ENCODE peak calls at places on chromosome 6, in four cellular contexts. One of them, this sample, is unnamed.

GRCh38 chr6:43120938-43121913 is 45.1 kb downstream of the PTK7 start:
- DNase-seq in colonic mucosa: no peak
- DNase-seq in cardiac muscle cell: peak; percentile 98
- DNase-seq in NCI-H510A treated with DMSO at 0.1 percent for 48 hours: no peak
- DNase-seq in this sample: peak; percentile 60

GRCh38 chr6:4180653-4181255 is 45.4 kb upstream of the ECI2 start:
- DNase-seq in colonic mucosa: no peak
- DNase-seq in cardiac muscle cell: peak; percentile 57
- DNase-seq in NCI-H510A treated with DMSO at 0.1 percent for 48 hours: no peak
- DNase-seq in this sample: peak; percentile 87

GRCh38 chr6:24126586-24127192 is 674 bp downstream of the NRSN1 start:
- DNase-seq in colonic mucosa: peak; percentile 47
- DNase-seq in cardiac muscle cell: peak; percentile 66
- DNase-seq in NCI-H510A treated with DMSO at 0.1 percent for 48 hours: no peak
- DNase-seq in this sample: peak; percentile 96

GRCh38 chr6:162631546-162631945 is 96.0 kb downstream of the PRKN start:
- DNase-seq in colonic mucosa: no peak
- DNase-seq in cardiac muscle cell: no peak
- DNase-seq in NCI-H510A treated with DMSO at 0.1 percent for 48 hours: no peak
- DNase-seq in this sample: no peak

GRCh38 chr6:149065658-149066556 is 251.6 kb upstream of the TAB2 start:
- DNase-seq in colonic mucosa: no peak
- DNase-seq in cardiac muscle cell: peak; percentile 58
- DNase-seq in NCI-H510A treated with DMSO at 0.1 percent for 48 hours: no peak
- DNase-seq in this sample: no peak

GRCh38 chr6:71082033-71082620 is 125.3 kb upstream of the B3GAT2 start:
- DNase-seq in colonic mucosa: no peak
- DNase-seq in cardiac muscle cell: peak; percentile 26
- DNase-seq in NCI-H510A treated with DMSO at 0.1 percent for 48 hours: no peak
- DNase-seq in this sample: peak; percentile 34

GRCh38 chr6:157302761-157303160 is 20.6 kb downstream of the TMEM242 start:
- DNase-seq in colonic mucosa: peak; percentile 32
- DNase-seq in cardiac muscle cell: no peak
- DNase-seq in NCI-H510A treated with DMSO at 0.1 percent for 48 hours: peak; percentile 28
- DNase-seq in this sample: no peak

GRCh38 chr6:155327326-155328073 is 13.2 kb upstream of the TFB1M start:
- DNase-seq in colonic mucosa: peak; percentile 63
- DNase-seq in cardiac muscle cell: peak; percentile 84
- DNase-seq in NCI-H510A treated with DMSO at 0.1 percent for 48 hours: peak; percentile 76
- DNase-seq in this sample: peak; percentile 82

GRCh38 chr6:84007871-84008270 is 25.7 kb upstream of the MRAP2 start:
- DNase-seq in colonic mucosa: no peak
- DNase-seq in cardiac muscle cell: no peak
- DNase-seq in NCI-H510A treated with DMSO at 0.1 percent for 48 hours: no peak
- DNase-seq in this sample: no peak

GRCh38 chr6:162289972-162290371 is 437.6 kb downstream of the PRKN start:
- DNase-seq in colonic mucosa: no peak
- DNase-seq in cardiac muscle cell: no peak
- DNase-seq in NCI-H510A treated with DMSO at 0.1 percent for 48 hours: no peak
- DNase-seq in this sample: no peak

GRCh38 chr6:167420858-167421766 is 96.2 kb downstream of the TTLL2 start:
- DNase-seq in colonic mucosa: peak; percentile 94
- DNase-seq in cardiac muscle cell: no peak
- DNase-seq in NCI-H510A treated with DMSO at 0.1 percent for 48 hours: no peak
- DNase-seq in this sample: no peak

GRCh38 chr6:89836637-89837222 is 7.0 kb downstream of the CASP8AP2 start:
- DNase-seq in colonic mucosa: no peak
- DNase-seq in cardiac muscle cell: no peak
- DNase-seq in NCI-H510A treated with DMSO at 0.1 percent for 48 hours: no peak
- DNase-seq in this sample: no peak

GRCh38 chr6:12103158-12103557 is 91.0 kb downstream of the HIVEP1 start:
- DNase-seq in colonic mucosa: no peak
- DNase-seq in cardiac muscle cell: peak; percentile 8
- DNase-seq in NCI-H510A treated with DMSO at 0.1 percent for 48 hours: no peak
- DNase-seq in this sample: no peak

GRCh38 chr6:108260126-108260808 is 573 bp downstream of the SNX3 start:
- DNase-seq in colonic mucosa: peak; percentile 67
- DNase-seq in cardiac muscle cell: peak; percentile 67
- DNase-seq in NCI-H510A treated with DMSO at 0.1 percent for 48 hours: no peak
- DNase-seq in this sample: peak; percentile 75

GRCh38 chr6:16239798-16240123 is 1.4 kb downstream of the GMPR start:
- DNase-seq in colonic mucosa: no peak
- DNase-seq in cardiac muscle cell: no peak
- DNase-seq in NCI-H510A treated with DMSO at 0.1 percent for 48 hours: no peak
- DNase-seq in this sample: no peak

This sample was measured in left kidney.